ENCODE peak calls at places on chromosomes 16 and 17, in seven cellular contexts. R, P, B, Y, T, C and J are unnamed samples.

GRCh38 chr17:70099884-70100283 is 24.9 kb downstream of the KCNJ16 start:
- DNase-seq in C (no peak), Y (no peak), T (no peak), R (no peak), P (peak; percentile 42), B (no peak), J (no peak)

GRCh38 chr17:45009676-45010467 is 41.6 kb downstream of the DCAKD start:
- DNase-seq in R (no peak), B (no peak), Y (no peak), C (no peak), P (peak; percentile 52), T (no peak), J (no peak)

GRCh38 chr16:51313204-51313603 is 162.1 kb upstream of the SALL1 start:
- DNase-seq in R (no peak), P (no peak), Y (no peak), T (no peak), B (no peak), C (no peak), J (no peak)

GRCh38 chr17:74920679-74921044 is 2.4 kb downstream of the USH1G start:
- DNase-seq in C (no peak), T (no peak), Y (no peak), P (peak; percentile 36), B (no peak), R (no peak), J (no peak)

GRCh38 chr17:18035704-18036103 is 3.3 kb downstream of the ATPAF2 start:
- DNase-seq in T (no peak), B (no peak), P (no peak), C (no peak), Y (no peak), R (no peak), J (no peak)

GRCh38 chr17:59649886-59650285 is 30.2 kb downstream of the CLTC start:
- DNase-seq in T (no peak), R (no peak), C (no peak), P (no peak), Y (no peak), B (no peak), J (no peak)

GRCh38 chr17:63476494-63476856 is 386 bp upstream of the ACE start:
- DNase-seq in C (peak; percentile 44), Y (no peak), P (peak; percentile 74), T (no peak), B (no peak), R (peak; percentile 13), J (no peak)

GRCh38 chr17:6366144-6366755 is 68.7 kb downstream of the AIPL1 start:
- DNase-seq in T (no peak), P (peak; percentile 81), B (peak; percentile 24), Y (no peak), R (peak; percentile 90), C (peak; percentile 5), J (no peak)

GRCh38 chr16:57572978-57573733 is 30.7 kb downstream of the ADGRG5 start:
- DNase-seq in B (no peak), T (no peak), Y (no peak), C (no peak), R (no peak), P (no peak), J (no peak)

GRCh38 chr17:41688641-41689496 is at the start of gene EIF1:
- DNase-seq in T (peak; percentile 100), P (peak; percentile 100), R (peak; percentile 100), B (peak; percentile 100), Y (peak; percentile 99), C (peak; percentile 99), J (peak; percentile 100)

GRCh38 chr17:58303981-58304734 is 23.4 kb upstream of the MPO start:
- DNase-seq in B (peak; percentile 54), P (peak; percentile 69), C (peak; percentile 31), T (no peak), Y (peak; percentile 38), R (peak; percentile 54), J (peak; percentile 51)

GRCh38 chr17:42104264-42104663 is 6.0 kb upstream of the ZNF385C start:
- DNase-seq in T (no peak), C (no peak), P (no peak), B (no peak), Y (no peak), R (no peak), J (no peak)

GRCh38 chr17:67608691-67609090 is 109.0 kb upstream of the NOL11 start:
- DNase-seq in P (no peak), B (no peak), R (peak; percentile 78), Y (no peak), T (no peak), C (no peak), J (no peak)

GRCh38 chr16:89325861-89326471 is 108.5 kb downstream of the ZNF778 start:
- DNase-seq in Y (no peak), R (peak; percentile 70), C (peak; percentile 9), B (peak; percentile 63), P (peak; percentile 71), T (no peak), J (no peak)

GRCh38 chr16:30122621-30123160 is 329 bp downstream of the MAPK3 start:
- DNase-seq in R (no peak), Y (no peak), B (no peak), T (no peak), P (peak; percentile 81), C (no peak), J (no peak)

GRCh38 chr16:11913425-11914079 is 2.2 kb downstream of the GSPT1 start:
- DNase-seq in T (peak; percentile 27), B (no peak), R (peak; percentile 74), Y (peak; percentile 57), C (no peak), P (peak; percentile 22), J (no peak)

GRCh38 chr17:82524540-82524939 is 5.0 kb downstream of the FOXK2 start:
- DNase-seq in R (no peak), P (peak; percentile 89), T (no peak), C (peak; percentile 47), B (no peak), Y (no peak), J (no peak)

GRCh38 chr17:8387914-8388651 is 5.1 kb upstream of the RPL26 start:
- DNase-seq in P (no peak), R (no peak), Y (no peak), B (no peak), C (no peak), T (no peak), J (no peak)

GRCh38 chr17:64355536-64356303 is 34.9 kb downstream of the PECAM1 start:
- DNase-seq in T (no peak), C (no peak), P (no peak), Y (no peak), B (no peak), R (no peak), J (no peak)

GRCh38 chr16:11328172-11329079 is 16.8 kb upstream of the RMI2 start:
- DNase-seq in P (peak; percentile 44), R (peak; percentile 92), B (peak; percentile 45), Y (peak; percentile 22), C (no peak), T (peak; percentile 23), J (no peak)

GRCh38 chr17:79837888-79838540 is 1.2 kb downstream of the CBX4 start:
- DNase-seq in P (peak; percentile 59), C (no peak), Y (peak; percentile 55), T (no peak), B (peak; percentile 25), R (no peak), J (peak; percentile 54)

GRCh38 chr16:82301108-82301755 is 131.2 kb upstream of the MPHOSPH6 start:
- DNase-seq in C (no peak), R (no peak), P (no peak), Y (no peak), T (no peak), B (no peak), J (no peak)